ENCODE peak calls at places on chromosomes 16 and 17, in seven cellular contexts. T is heart right ventricle; P is CD8-positive, alpha-beta memory T cell; E is Karpas-422; J is adrenal gland; K is HCT116; I is H9. W is an unnamed sample. For H3K4me1, the result is how much of the 10 kb centered on the place peaks cover.

GRCh38 chr17:6161456-6161855 is 91.3 kb downstream of the WSCD1 start:
- DNase-seq in T (no peak), P (no peak), E (no peak), J (no peak), K (no peak), I (peak), W (no peak)

GRCh38 chr17:50268040-50268439 is 6.2 kb upstream of the TMEM92 start:
- DNase-seq in T (no peak), P (no peak), E (no peak), J (no peak), K (no peak), I (peak), W (no peak)

GRCh38 chr16:15572329-15573001 is 70.5 kb downstream of the MARF1 start:
- DNase-seq in T (no peak), P (no peak), E (peak), J (no peak), K (no peak), I (no peak), W (no peak)

GRCh38 chr17:43014946-43015519 is 7.2 kb downstream of the VAT1 start:
- DNase-seq in T (no peak), P (no peak), E (no peak), J (no peak), K (no peak), I (no peak), W (no peak)

GRCh38 chr17:57655564-57655963 is 89.5 kb downstream of the CCDC182 start:
- DNase-seq in T (no peak), P (no peak), E (no peak), J (no peak), K (no peak), I (no peak), W (no peak)

GRCh38 chr17:81317992-81318391 is 22.9 kb upstream of the SLC38A10 start:
- DNase-seq in T (no peak), P (no peak), E (no peak), J (no peak), K (no peak), I (peak), W (no peak)

GRCh38 chr17:44203731-44204452 is 4.2 kb upstream of the ATXN7L3 start:
- DNase-seq in T (no peak), P (peak), E (peak), J (peak), K (no peak), I (peak), W (no peak)

GRCh38 chr17:31691251-31691905 is 167.7 kb downstream of the COPRS start:
- DNase-seq in T (no peak), P (no peak), E (no peak), J (no peak), K (no peak), I (no peak), W (no peak)

GRCh38 chr17:46273541-46274236 is 21.2 kb upstream of the LRRC37A start:
- DNase-seq in T (no peak), P (no peak), E (peak), J (no peak), K (no peak), I (peak), W (no peak)

GRCh38 chr17:33990943-33991706 is 264.0 kb upstream of the CCL2 start:
- DNase-seq in T (no peak), P (no peak), E (no peak), J (no peak), K (no peak), I (peak), W (no peak)

GRCh38 chr16:82184213-82184612 is 14.2 kb upstream of the MPHOSPH6 start:
- DNase-seq in T (no peak), P (no peak), E (no peak), J (no peak), K (no peak), I (no peak), W (no peak)

GRCh38 chr17:10754109-10754508 is 24.3 kb upstream of the TMEM220 start:
- DNase-seq in T (peak), P (no peak), E (peak), J (peak), K (peak), I (peak), W (no peak)

GRCh38 chr17:57257911-57258885 is 1.9 kb downstream of the MSI2 start:
- DNase-seq in T (no peak), P (no peak), E (peak), J (peak), K (no peak), I (no peak), W (no peak)

GRCh38 chr16:15511759-15512487 is 77.5 kb downstream of the BMERB1 start:
- DNase-seq in T (no peak), P (no peak), E (no peak), J (no peak), K (no peak), I (no peak), W (no peak)

GRCh38 chr17:40458001-40458791 is 14.9 kb downstream of the IGFBP4 start:
- DNase-seq in T (peak), P (no peak), E (no peak), J (no peak), K (no peak), I (no peak), W (no peak)

GRCh38 chr16:68227183-68227793 is 8.6 kb downstream of the ESRP2 start:
- DNase-seq in T (no peak), P (no peak), E (no peak), J (no peak), K (no peak), I (no peak), W (no peak)

GRCh38 chr16:86882586-86883280 is 304.4 kb downstream of the FOXL1 start:
- DNase-seq in T (peak), P (no peak), E (no peak), J (peak), K (no peak), I (no peak), W (peak)

GRCh38 chr17:19418312-19418992 is 7.4 kb downstream of the RNF112 start:
- DNase-seq in T (no peak), P (no peak), E (peak), J (no peak), K (no peak), I (peak), W (no peak)

GRCh38 chr17:76071497-76072148 is 694 bp downstream of the SRP68 start:
- DNase-seq in T (no peak), P (no peak), E (peak), J (no peak), K (no peak), I (no peak), W (no peak)

GRCh38 chr16:81582655-81583441 is 138.2 kb downstream of the CMIP start:
- DNase-seq in T (no peak), P (no peak), E (no peak), J (peak), K (no peak), I (no peak), W (no peak)

GRCh38 chr17:82228278-82228841 is 482 bp upstream of the SLC16A3 start:
- DNase-seq in T (peak), P (peak), E (no peak), J (no peak), K (no peak), I (no peak), W (no peak)

GRCh38 chr16:12406840-12407690 is 396.6 kb downstream of the CPPED1 start:
- DNase-seq in T (no peak), P (no peak), E (no peak), J (no peak), K (no peak), I (no peak), W (no peak)

GRCh38 chr17:9577402-9577709 is 914 bp downstream of the CFAP52 start:
- DNase-seq in T (no peak), P (no peak), E (no peak), J (no peak), K (no peak), I (no peak), W (no peak)

GRCh38 chr17:55273579-55274370 is 9.0 kb downstream of the HLF start:
- DNase-seq in T (peak), P (no peak), E (peak), J (peak), K (no peak), I (no peak), W (peak)

GRCh38 chr17:78623541-78623940 is 46.3 kb upstream of the DNAH17 start:
- DNase-seq in T (no peak), P (no peak), E (no peak), J (no peak), K (no peak), I (no peak), W (no peak)

GRCh38 chr17:45101883-45102811 is 30.2 kb downstream of the PLCD3 start:
- DNase-seq in T (no peak), P (no peak), E (no peak), J (peak), K (no peak), I (peak), W (no peak)

GRCh38 chr17:58330544-58330996 is 2.0 kb upstream of the TSPOAP1 start:
- DNase-seq in T (no peak), P (no peak), E (no peak), J (no peak), K (no peak), I (no peak), W (no peak)

GRCh38 chr17:43784628-43785101 is 4.4 kb downstream of the CFAP97D1 start:
- DNase-seq in T (no peak), P (no peak), E (no peak), J (no peak), K (no peak), I (no peak), W (no peak)

GRCh38 chr17:19546289-19547065 is 12.8 kb downstream of the SLC47A1 start:
- DNase-seq in T (peak), P (no peak), E (peak), J (peak), K (no peak), I (no peak), W (no peak)

GRCh38 chr17:8210761-8211458 is 535 bp upstream of the AURKB start:
- DNase-seq in T (no peak), P (no peak), E (peak), J (no peak), K (no peak), I (no peak), W (no peak)

GRCh38 chr17:51045616-51046526 is 74.8 kb downstream of the SPAG9 start:
- DNase-seq in T (no peak), P (no peak), E (no peak), J (no peak), K (no peak), I (no peak), W (no peak)

GRCh38 chr16:86701286-86701975 is 123.1 kb downstream of the FOXL1 start:
- DNase-seq in T (no peak), P (no peak), E (no peak), J (no peak), K (no peak), I (no peak), W (peak)

GRCh38 chr16:88965826-88966480 is 11.1 kb downstream of the CBFA2T3 start:
- DNase-seq in T (peak), P (no peak), E (no peak), J (no peak), K (no peak), I (no peak), W (no peak)

GRCh38 chr17:12983986-12984932 is 33.6 kb downstream of the ELAC2 start:
- DNase-seq in T (peak), P (no peak), E (peak), J (peak), K (no peak), I (no peak), W (peak)

GRCh38 chr16:13333336-13333735 is 431.9 kb downstream of the SHISA9 start:
- DNase-seq in T (no peak), P (no peak), E (no peak), J (no peak), K (no peak), I (no peak), W (no peak)

GRCh38 chr17:5135726-5136579 is 20.1 kb downstream of the USP6 start:
- DNase-seq in T (no peak), P (no peak), E (no peak), J (no peak), K (no peak), I (peak), W (no peak)

GRCh38 chr17:28372203-28372944 is 880 bp downstream of the SARM1 start:
- DNase-seq in T (no peak), P (no peak), E (peak), J (peak), K (no peak), I (peak), W (no peak)

GRCh38 chr16:58497468-58497867 is 2.5 kb upstream of the NDRG4 start:
- DNase-seq in T (no peak), P (no peak), E (no peak), J (peak), K (no peak), I (no peak), W (no peak)

GRCh38 chr16:58495861-58496331 is 4.0 kb upstream of the NDRG4 start:
- DNase-seq in T (no peak), P (no peak), E (no peak), J (no peak), K (no peak), I (peak), W (no peak)

GRCh38 chr16:58493756-58494431 is 6.0 kb upstream of the NDRG4 start:
- DNase-seq in T (no peak), P (no peak), E (no peak), J (no peak), K (no peak), I (no peak), W (no peak)

GRCh38 chr16:58492735-58493134 is 7.2 kb upstream of the NDRG4 start:
- DNase-seq in T (no peak), P (no peak), E (no peak), J (peak), K (no peak), I (peak), W (no peak)

GRCh38 chr16:58494981-58495860 is 4.7 kb upstream of the NDRG4 start:
- DNase-seq in T (peak), P (peak), E (peak), J (peak), K (peak), I (peak), W (peak)
- H3K4me1 ChIP-seq in T (half or more), P (under half), E (under half), J (under half), K (under half), I (under half), W (under half)

GRCh38 chr16:4227040-4227332 is 14.9 kb downstream of the SRL start:
- DNase-seq in T (no peak), P (no peak), E (no peak), J (no peak), K (no peak), I (no peak), W (no peak)

GRCh38 chr16:4232541-4233386 is 9.1 kb downstream of the SRL start:
- DNase-seq in T (no peak), P (no peak), E (no peak), J (no peak), K (no peak), I (no peak), W (no peak)

GRCh38 chr16:4233431-4233830 is 8.4 kb downstream of the SRL start:
- DNase-seq in T (no peak), P (no peak), E (no peak), J (no peak), K (no peak), I (no peak), W (no peak)

GRCh38 chr16:4231886-4232285 is 10.0 kb downstream of the SRL start:
- DNase-seq in T (no peak), P (no peak), E (no peak), J (no peak), K (no peak), I (no peak), W (no peak)

DNA sequence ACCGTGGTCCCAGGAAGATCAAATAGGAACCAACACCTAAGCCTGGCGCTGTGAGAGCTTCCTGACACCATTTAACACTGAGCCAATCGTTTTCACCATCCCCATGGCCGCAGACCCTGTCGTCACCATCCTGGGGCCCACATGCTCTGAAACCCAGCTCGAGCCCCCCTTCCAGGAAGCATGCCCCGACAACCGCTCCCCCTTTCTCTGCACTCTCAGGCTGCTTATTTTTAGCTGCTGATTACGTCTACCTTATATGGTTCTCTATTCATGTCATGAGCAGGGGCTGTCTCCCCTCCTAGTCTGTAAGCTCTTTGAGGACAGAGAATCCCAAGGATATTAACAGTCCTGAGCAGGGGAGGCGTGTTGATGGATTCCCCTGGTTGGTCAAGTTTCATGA is 10.5 kb downstream of the SRL start:
- DNase-seq in T (no peak), P (no peak), E (no peak), J (no peak), K (no peak), I (no peak), W (no peak)
- H3K4me1 ChIP-seq in T (half or more), P (under half), E (under half), J (under half), K (under half), I (under half), W (under half)

GRCh38 chr16:1257561-1258217 is 1.8 kb downstream of the TPSD1 start:
- DNase-seq in T (no peak), P (no peak), E (no peak), J (no peak), K (no peak), I (no peak), W (no peak)
- H3K4me1 ChIP-seq in T (under half), P (under half), E (under half), J (under half), K (under half), I (under half), W (under half)

GRCh38 chr16:23847251-23847650 is 11.5 kb downstream of the PRKCB start:
- DNase-seq in T (no peak), P (no peak), E (no peak), J (no peak), K (no peak), I (no peak), W (no peak)
- H3K4me1 ChIP-seq in T (under half), P (under half), E (under half), J (under half), K (under half), I (under half), W (under half)

GRCh38 chr17:77420476-77420803 is 279.7 kb downstream of the SEC14L1 start:
- DNase-seq in T (no peak), P (no peak), E (no peak), J (no peak), K (no peak), I (no peak), W (no peak)
- H3K4me1 ChIP-seq in T (half or more), P (half or more), E (under half), J (under half), K (under half), I (under half), W (under half)

GRCh38 chr16:84508502-84508901 is 4.0 kb upstream of the MEAK7 start:
- DNase-seq in T (no peak), P (no peak), E (no peak), J (no peak), K (no peak), I (no peak), W (no peak)
- H3K4me1 ChIP-seq in T (under half), P (half or more), E (under half), J (under half), K (under half), I (under half), W (under half)

GRCh38 chr16:55392701-55393100 is 68.7 kb downstream of the IRX6 start:
- DNase-seq in T (no peak), P (no peak), E (no peak), J (no peak), K (no peak), I (no peak), W (no peak)
- H3K4me1 ChIP-seq in T (under half), P (under half), E (under half), J (under half), K (under half), I (under half), W (under half)

W was measured in ascending aorta.